ENCODE peak calls at places on chromosomes 6 and 20, in ten cellular contexts. R, C, S, D, T, Q, Y, I, U and A are unnamed samples.

GRCh38 chr20:47438464-47439381 is 63.0 kb upstream of the NCOA3 start:
- DNase-seq in R (peak; percentile 80), Q (no peak), Y (no peak), I (no peak), D (no peak), T (no peak), S (no peak), U (no peak), C (no peak), A (peak; percentile 87)

GRCh38 chr6:140486468-140487361 is 1112.3 kb upstream of the CITED2 start:
- DNase-seq in I (no peak), D (no peak), R (no peak), S (no peak), Q (peak; percentile 22), Y (no peak), C (no peak), T (no peak), U (no peak), A (no peak)

GRCh38 chr6:35596448-35597442 is 84.0 kb upstream of the TULP1 start:
- DNase-seq in Y (no peak), U (no peak), T (no peak), R (peak; percentile 80), I (no peak), Q (peak; percentile 75), C (no peak), S (no peak), D (peak; percentile 46), A (no peak)

GRCh38 chr6:34994693-34995092 is 105.6 kb downstream of the ANKS1A start:
- DNase-seq in C (no peak), R (no peak), D (no peak), I (no peak), U (no peak), Q (no peak), Y (no peak), T (no peak), S (no peak), A (no peak)

GRCh38 chr6:148967546-148967945 is 220.7 kb downstream of the UST start:
- DNase-seq in T (no peak), I (no peak), U (no peak), Q (no peak), Y (no peak), D (no peak), C (no peak), S (peak; percentile 43), R (no peak), A (no peak)

GRCh38 chr20:43691928-43692524 is 25.1 kb downstream of the MYBL2 start:
- DNase-seq in R (peak; percentile 65), Q (peak; percentile 36), C (no peak), S (peak; percentile 43), D (no peak), T (no peak), Y (peak; percentile 46), U (no peak), I (no peak), A (no peak)

GRCh38 chr6:146950351-146950835 is 253.8 kb upstream of the STXBP5 start:
- DNase-seq in T (no peak), C (no peak), Y (no peak), Q (no peak), R (no peak), S (no peak), U (no peak), I (no peak), D (no peak), A (peak; percentile 3)

GRCh38 chr6:54681987-54682386 is 164.6 kb upstream of the FAM83B start:
- DNase-seq in U (no peak), S (no peak), Q (peak; percentile 65), T (no peak), R (peak; percentile 76), D (peak; percentile 18), I (no peak), Y (no peak), C (no peak), A (no peak)

GRCh38 chr6:133814235-133814634 is 74.7 kb upstream of the TCF21 start:
- DNase-seq in T (no peak), R (no peak), C (no peak), Q (no peak), I (no peak), D (peak; percentile 52), Y (no peak), U (no peak), S (no peak), A (no peak)

GRCh38 chr6:32115623-32116022 is 6.5 kb upstream of the TNXB start:
- DNase-seq in Y (no peak), T (no peak), S (no peak), I (no peak), R (no peak), U (no peak), C (no peak), Q (no peak), D (no peak), A (no peak)

GRCh38 chr20:41169791-41170351 is 32.5 kb downstream of the PLCG1 start:
- DNase-seq in D (no peak), I (no peak), C (no peak), Y (no peak), T (no peak), U (peak; percentile 19), Q (peak; percentile 63), S (no peak), R (peak; percentile 76), A (no peak)

GRCh38 chr20:36266189-36266588 is 29.9 kb downstream of the AAR2 start:
- DNase-seq in R (no peak), I (no peak), C (no peak), T (no peak), Y (no peak), Q (no peak), S (no peak), U (no peak), D (no peak), A (no peak)

GRCh38 chr6:150599199-150600002 is at the start of gene PLEKHG1:
- DNase-seq in C (no peak), R (peak; percentile 62), I (peak; percentile 95), S (peak; percentile 49), Q (peak; percentile 9), T (peak; percentile 36), U (peak; percentile 67), Y (peak; percentile 53), D (no peak), A (peak; percentile 75)

DNA sequence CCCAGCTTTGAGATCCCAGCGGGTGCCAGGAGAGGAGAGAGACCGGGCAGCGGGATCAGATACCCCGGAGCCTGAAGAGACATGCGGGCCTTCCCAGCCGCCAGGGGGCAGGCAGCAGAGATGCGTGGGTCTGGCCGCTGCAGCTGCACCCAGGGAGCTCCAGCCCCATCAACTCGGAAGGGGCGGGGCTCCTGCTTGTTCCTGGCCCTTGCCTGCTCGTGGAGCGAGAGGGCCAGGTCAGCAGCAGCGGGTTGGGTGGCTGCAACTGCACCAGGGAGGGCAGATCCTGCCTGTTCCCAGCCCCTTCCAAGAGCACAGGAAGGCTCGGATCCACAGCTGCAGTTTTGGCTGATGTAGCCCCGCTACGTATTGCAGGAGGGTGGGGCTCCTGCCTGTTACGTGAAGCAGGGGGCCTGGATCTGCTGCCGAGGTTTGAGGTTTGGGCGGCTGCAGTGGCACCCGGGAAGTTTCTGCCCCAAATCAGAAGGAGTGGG is 532.8 kb downstream of the RFPL4B start:
- DNase-seq in C (no peak), U (no peak), S (peak; percentile 39), D (no peak), I (peak; percentile 75), Q (no peak), T (no peak), Y (peak; percentile 52), R (no peak), A (peak; percentile 3)
- TF ChIP-seq CTCF in C (no peak), U (no peak), S (peak; percentile 31), D (no peak), I (no peak), Q (no peak), T (no peak), Y (no peak), R (no peak), A (peak; percentile 29)

DNA sequence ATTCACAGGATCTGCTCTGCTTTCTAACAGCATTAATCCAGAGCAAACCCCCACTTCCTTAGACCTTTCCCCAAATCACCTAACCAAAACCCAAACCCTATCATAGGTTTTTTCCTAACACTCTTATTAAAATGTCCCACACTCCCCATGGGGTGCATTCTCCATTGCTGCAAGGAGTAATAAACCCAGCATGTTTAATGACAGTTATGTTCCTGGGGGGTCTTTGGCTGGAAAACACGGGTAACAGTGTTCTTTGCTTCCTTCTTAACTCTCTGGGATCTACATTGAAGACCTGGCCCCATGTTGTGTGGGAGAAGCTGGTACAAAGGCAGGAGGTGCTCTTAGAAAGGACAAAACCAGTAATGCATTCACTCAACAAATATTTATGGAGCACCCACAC is 16.1 kb downstream of the TRIM31 start:
- DNase-seq in Q (no peak), D (no peak), C (no peak), R (no peak), I (no peak), U (no peak), S (no peak), Y (no peak), T (no peak), A (no peak)
- H3K27me3 ChIP-seq in Q (peaks cover 47% of the 10 kb centered on the region), D (peaks cover 55% of the 10 kb centered on the region), C (peaks cover 18% of the 10 kb centered on the region), R (no peaks in the 10 kb centered on the region), I (peaks cover 81% of the 10 kb centered on the region), U (peaks cover 79% of the 10 kb centered on the region), S (peaks cover 18% of the 10 kb centered on the region), Y (no peaks in the 10 kb centered on the region), T (peaks cover 86% of the 10 kb centered on the region), A (peaks cover 11% of the 10 kb centered on the region)

DNA sequence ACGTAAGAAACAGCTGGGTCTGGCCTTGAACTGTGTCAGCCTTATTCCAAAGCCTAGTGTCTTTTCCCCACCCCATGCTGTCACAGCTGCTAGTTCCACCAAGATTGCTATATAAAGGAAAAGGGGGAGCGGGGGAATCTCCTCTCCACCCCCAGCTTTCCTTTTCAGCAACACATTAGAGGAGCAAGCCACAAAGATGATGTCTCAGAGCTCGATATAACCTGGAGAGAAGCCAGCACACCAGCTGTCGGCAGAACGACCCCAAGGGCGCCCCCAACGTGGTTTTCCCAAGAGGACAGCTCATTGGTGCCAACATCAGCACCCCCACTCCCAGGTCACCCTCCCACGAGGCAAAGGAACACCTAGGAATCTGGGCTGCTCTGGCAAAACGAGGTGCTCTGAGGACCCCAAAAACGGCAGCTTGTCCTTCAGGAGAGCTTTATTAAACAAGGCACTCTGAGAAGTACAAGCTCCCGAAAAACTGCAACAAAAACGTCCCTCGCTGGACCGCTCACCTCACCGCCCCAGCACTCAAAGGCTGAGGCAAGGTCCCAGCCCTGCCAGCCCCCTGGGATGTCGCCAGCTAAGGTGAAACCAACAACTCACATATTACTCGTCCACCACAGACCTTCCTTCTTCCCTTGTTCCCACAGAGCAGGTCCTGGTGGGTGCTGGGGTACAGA is 36.3 kb downstream of the ATP9A start:
- DNase-seq in I (no peak), T (no peak), S (no peak), D (no peak), Y (no peak), C (no peak), U (no peak), R (no peak), Q (peak; percentile 14), A (no peak)
- H3K4me3 ChIP-seq in I (no peak overlapping the region), T (no peak overlapping the region), S (peak overlapping the region; percentile 48), D (peak overlapping the region; percentile 52), Y (no peak overlapping the region), C (peak overlapping the region; percentile 13), U (no peak overlapping the region), R (no peak overlapping the region), Q (no peak overlapping the region), A (no peak overlapping the region)

DNA sequence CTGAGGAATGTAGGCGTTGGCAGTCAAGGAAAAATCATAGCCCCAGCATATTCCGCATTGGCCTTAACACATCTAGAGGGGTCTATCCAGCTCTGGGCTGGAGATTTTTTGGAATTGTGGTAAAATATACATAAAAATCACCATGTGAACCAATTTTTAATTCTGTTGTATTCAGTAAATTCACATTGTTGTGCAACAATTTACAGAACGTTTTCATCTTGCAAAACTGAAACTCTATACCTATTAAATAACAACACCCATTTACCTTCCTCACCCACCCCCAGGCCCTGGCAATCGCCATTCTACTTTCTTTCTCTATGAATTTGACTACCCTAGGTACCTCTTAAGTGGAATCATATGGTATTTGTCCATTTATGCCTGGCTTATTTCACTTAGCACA is 6.8 kb upstream of the JAG1 start:
- DNase-seq in D (no peak), T (no peak), Y (no peak), R (no peak), I (no peak), C (no peak), S (no peak), Q (no peak), U (no peak), A (no peak)
- TF ChIP-seq CTCF in D (no peak), T (no peak), Y (no peak), R (no peak), I (no peak), C (no peak), S (no peak), Q (no peak), U (no peak), A (no peak)